ENCODE peak calls at places on chromosomes 5 and 9, in nine cellular contexts. L, Y, A, X, T, R, H, J and Z are unnamed samples.

GRCh38 chr9:87138128-87139040 is 191.1 kb upstream of the GAS1 start:
- DNase-seq in R (no peak), A (no peak), J (no peak), X (no peak), L (no peak), H (no peak), T (no peak), Y (no peak), Z (no peak)

GRCh38 chr5:116876240-116876840 is 301.7 kb upstream of the SEMA6A start:
- DNase-seq in Y (no peak), H (no peak), J (no peak), T (no peak), R (no peak), L (no peak), A (no peak), X (no peak), Z (no peak)

GRCh38 chr5:149443210-149443609 is 64.1 kb upstream of the IL17B start:
- DNase-seq in H (no peak), T (no peak), R (no peak), Y (no peak), X (no peak), J (no peak), A (no peak), L (no peak), Z (no peak)

GRCh38 chr9:32603914-32604852 is 31.2 kb upstream of the NDUFB6 start:
- DNase-seq in L (no peak), X (no peak), R (peak), H (no peak), J (no peak), T (no peak), A (no peak), Y (no peak), Z (no peak)

GRCh38 chr9:81849631-81850259 is 78.5 kb upstream of the SPATA31D4 start:
- DNase-seq in T (no peak), Y (no peak), L (no peak), J (no peak), A (no peak), R (no peak), H (no peak), X (no peak), Z (no peak)

GRCh38 chr5:93245226-93245625 is 335.8 kb downstream of the NR2F1-AS1 start:
- DNase-seq in A (no peak), T (no peak), J (no peak), R (no peak), X (no peak), L (no peak), H (no peak), Y (no peak), Z (no peak)

GRCh38 chr5:5315068-5315835 is 107.2 kb upstream of the ICE1 start:
- DNase-seq in L (no peak), H (no peak), T (no peak), J (no peak), R (no peak), Y (no peak), X (no peak), A (no peak), Z (no peak)

GRCh38 chr9:89554307-89554706 is 50.5 kb upstream of the GADD45G start:
- DNase-seq in L (no peak), R (no peak), A (no peak), H (no peak), X (no peak), J (no peak), Y (no peak), T (no peak), Z (no peak)

GRCh38 chr9:111582888-111583287 is 16.6 kb downstream of the PTGR1 start:
- DNase-seq in R (no peak), H (no peak), A (no peak), L (no peak), X (no peak), J (no peak), T (no peak), Y (no peak), Z (no peak)

GRCh38 chr5:56734066-56734766 is 81.1 kb upstream of the MAP3K1 start:
- DNase-seq in X (no peak), L (no peak), J (no peak), H (no peak), Y (no peak), T (no peak), R (no peak), A (no peak), Z (no peak)

GRCh38 chr9:80839821-80840670 is 849.3 kb downstream of the TLE1 start:
- DNase-seq in L (no peak), H (no peak), T (no peak), Y (no peak), J (no peak), R (no peak), A (no peak), X (no peak), Z (no peak)

GRCh38 chr5:157460921-157461792 is 1.1 kb downstream of the NIPAL4 start:
- DNase-seq in H (no peak), L (no peak), T (no peak), Y (no peak), J (peak), X (no peak), A (no peak), R (no peak), Z (no peak)

GRCh38 chr9:136777359-136777758 is 13.0 kb upstream of the LCN15 start:
- DNase-seq in X (no peak), T (no peak), J (no peak), R (no peak), L (no peak), A (no peak), Y (no peak), H (peak), Z (no peak)

GRCh38 chr9:102253099-102253498 is 514.7 kb upstream of the GRIN3A start:
- DNase-seq in T (peak), J (no peak), L (no peak), Y (no peak), A (no peak), H (no peak), R (no peak), X (no peak), Z (no peak)

GRCh38 chr9:72675586-72675985 is 154.2 kb downstream of the TMC1 start:
- DNase-seq in A (no peak), H (no peak), T (no peak), R (no peak), J (no peak), Y (no peak), X (no peak), L (no peak), Z (no peak)

GRCh38 chr9:110744753-110745522 is 76.3 kb downstream of the MUSK start:
- DNase-seq in L (no peak), J (peak), T (no peak), X (no peak), Y (no peak), A (no peak), R (no peak), H (no peak), Z (no peak)

GRCh38 chr5:144237851-144238250 is 67.2 kb downstream of the KCTD16 start:
- DNase-seq in T (no peak), L (no peak), R (no peak), J (no peak), X (no peak), A (no peak), H (no peak), Y (no peak), Z (no peak)

GRCh38 chr5:129746884-129747283 is 1.0 kb upstream of the MINAR2 start:
- DNase-seq in X (no peak), J (no peak), L (no peak), R (no peak), A (no peak), H (no peak), Y (no peak), T (no peak), Z (no peak)